ENCODE peak calls at places on chromosomes 11 and 22, in five cellular contexts. M is cardiac fibroblast; Y is T-helper 1 cell; E is NCI-H2107; L is stimulated activated naive CD4-positive, alpha-beta T cell. A is an unnamed sample.

GRCh38 chr22:48919187-48919590 is 908.5 kb downstream of the BRD1 start:
- DNase-seq in M (no peak), Y (no peak), E (no peak), L (no peak), A (no peak)

GRCh38 chr22:19875531-19876313 is 21.0 kb upstream of the GNB1L start:
- DNase-seq in M (peak), Y (no peak), E (no peak), L (no peak), A (no peak)

GRCh38 chr11:67053896-67054850 is 2.5 kb upstream of the RHOD start:
- DNase-seq in M (peak), Y (peak), E (peak), L (peak), A (no peak)

GRCh38 chr11:13098067-13098466 is 89.0 kb downstream of the RASSF10 start:
- DNase-seq in M (no peak), Y (no peak), E (peak), L (no peak), A (peak)

GRCh38 chr11:125402436-125402835 is 93.6 kb downstream of the FEZ1 start:
- DNase-seq in M (peak), Y (no peak), E (no peak), L (no peak), A (no peak)

GRCh38 chr22:32013200-32013599 is 29.9 kb upstream of the SLC5A1 start:
- DNase-seq in M (no peak), Y (no peak), E (no peak), L (no peak), A (no peak)

GRCh38 chr22:37017356-37017755 is 1.9 kb downstream of the TST start:
- DNase-seq in M (no peak), Y (no peak), E (no peak), L (no peak), A (no peak)

GRCh38 chr22:32016081-32016480 is 27.0 kb upstream of the SLC5A1 start:
- DNase-seq in M (no peak), Y (no peak), E (no peak), L (no peak), A (no peak)

GRCh38 chr22:46914916-46915894 is 152.8 kb downstream of the TBC1D22A start:
- DNase-seq in M (no peak), Y (no peak), E (peak), L (no peak), A (no peak)

GRCh38 chr11:123473941-123474668 is 44.0 kb downstream of the GRAMD1B start:
- DNase-seq in M (peak), Y (no peak), E (no peak), L (no peak), A (no peak)

GRCh38 chr11:67006029-67006884 is 16.7 kb upstream of the SYT12 start:
- DNase-seq in M (no peak), Y (no peak), E (no peak), L (no peak), A (no peak)

GRCh38 chr11:46898396-46899095 is 19.8 kb downstream of the LRP4 start:
- DNase-seq in M (no peak), Y (no peak), E (no peak), L (no peak), A (no peak)

GRCh38 chr11:75311858-75312288 is 39.6 kb downstream of the ARRB1 start:
- DNase-seq in M (peak), Y (no peak), E (no peak), L (no peak), A (no peak)

GRCh38 chr11:96484361-96484760 is 94.5 kb downstream of the JRKL start:
- DNase-seq in M (no peak), Y (no peak), E (no peak), L (no peak), A (no peak)

GRCh38 chr22:38080468-38080846 is 3.5 kb downstream of the SLC16A8 start:
- DNase-seq in M (no peak), Y (no peak), E (no peak), L (no peak), A (no peak)

GRCh38 chr22:35736166-35736565 is 18.5 kb downstream of the APOL5 start:
- DNase-seq in M (no peak), Y (no peak), E (no peak), L (no peak), A (no peak)

GRCh38 chr11:104164028-104164520 is at the start of gene PDGFD:
- DNase-seq in M (peak), Y (no peak), E (no peak), L (no peak), A (no peak)

GRCh38 chr11:125376117-125376516 is 119.9 kb downstream of the FEZ1 start:
- DNase-seq in M (peak), Y (no peak), E (no peak), L (no peak), A (no peak)

GRCh38 chr11:108324587-108324986 is 101.7 kb downstream of the ATM start:
- DNase-seq in M (peak), Y (no peak), E (no peak), L (no peak), A (no peak)

GRCh38 chr11:105132716-105133511 is 6.7 kb downstream of the CARD18 start:
- DNase-seq in M (peak), Y (no peak), E (no peak), L (no peak), A (no peak)

GRCh38 chr11:125916683-125917337 is 12.5 kb downstream of the DDX25 start:
- DNase-seq in M (no peak), Y (no peak), E (no peak), L (no peak), A (no peak)

GRCh38 chr11:1604181-1604580 is 4.1 kb downstream of the KRTAP5-3 start:
- DNase-seq in M (no peak), Y (no peak), E (no peak), L (no peak), A (no peak)

GRCh38 chr22:22378446-22379415 is 129.8 kb downstream of the ZNF280B start:
- DNase-seq in M (no peak), Y (no peak), E (no peak), L (no peak), A (no peak)

GRCh38 chr11:128819198-128819597 is 47.9 kb downstream of the KCNJ1 start:
- DNase-seq in M (no peak), Y (no peak), E (no peak), L (no peak), A (no peak)

GRCh38 chr11:67441731-67442401 is 1.4 kb downstream of the CORO1B start:
- DNase-seq in M (no peak), Y (no peak), E (no peak), L (peak), A (no peak)

GRCh38 chr22:43186272-43187170 is at the start of gene TTLL12:
- DNase-seq in M (peak), Y (peak), E (no peak), L (peak), A (no peak)

GRCh38 chr11:86869966-86870570 is 69.7 kb downstream of the PRSS23 start:
- DNase-seq in M (peak), Y (peak), E (peak), L (no peak), A (no peak)

GRCh38 chr11:22079133-22079847 is 113.6 kb upstream of the ANO5 start:
- DNase-seq in M (no peak), Y (no peak), E (no peak), L (no peak), A (no peak)

GRCh38 chr11:88886796-88887195 is 179.0 kb downstream of the GRM5 start:
- DNase-seq in M (peak), Y (peak), E (no peak), L (no peak), A (no peak)

GRCh38 chr22:33821290-33821689 is 99.0 kb downstream of the LARGE1 start:
- DNase-seq in M (no peak), Y (no peak), E (no peak), L (no peak), A (no peak)

GRCh38 chr11:86799680-86800075 is 664 bp upstream of the PRSS23 start:
- DNase-seq in M (no peak), Y (no peak), E (no peak), L (no peak), A (no peak)

A was measured in NCI-H2081 treated with DMSO at 0.1 percent for 48 hours.